ENCODE peak calls at places on chromosomes 11 and 22, in ten cellular contexts. One of them, this sample, is unnamed.

GRCh38 chr11:124865902-124866851 is 945 bp downstream of the ROBO3 start:
- DNase-seq in ovary: peak
- DNase-seq in epithelial cell of esophagus: peak
- DNase-seq in AG10803: peak
- DNase-seq in MCF 10A: peak
- DNase-seq in Peyer's patch: peak
- DNase-seq in HL-60: peak
- DNase-seq in GM23338: peak
- DNase-seq in A549: no peak
- DNase-seq in RWPE2: no peak
- DNase-seq in this sample: peak

GRCh38 chr22:34567367-34567766 is 498.6 kb upstream of the ISX start:
- DNase-seq in ovary: no peak
- DNase-seq in epithelial cell of esophagus: no peak
- DNase-seq in AG10803: no peak
- DNase-seq in MCF 10A: no peak
- DNase-seq in Peyer's patch: no peak
- DNase-seq in HL-60: no peak
- DNase-seq in GM23338: no peak
- DNase-seq in A549: no peak
- DNase-seq in RWPE2: no peak
- DNase-seq in this sample: no peak

GRCh38 chr22:47190276-47190956 is 428.0 kb downstream of the TBC1D22A start:
- DNase-seq in ovary: peak
- DNase-seq in epithelial cell of esophagus: no peak
- DNase-seq in AG10803: no peak
- DNase-seq in MCF 10A: no peak
- DNase-seq in Peyer's patch: peak
- DNase-seq in HL-60: no peak
- DNase-seq in GM23338: no peak
- DNase-seq in A549: no peak
- DNase-seq in RWPE2: no peak
- DNase-seq in this sample: no peak

GRCh38 chr11:2951235-2952110 is 22.3 kb upstream of the PHLDA2 start:
- DNase-seq in ovary: no peak
- DNase-seq in epithelial cell of esophagus: peak
- DNase-seq in AG10803: peak
- DNase-seq in MCF 10A: peak
- DNase-seq in Peyer's patch: no peak
- DNase-seq in HL-60: no peak
- DNase-seq in GM23338: no peak
- DNase-seq in A549: no peak
- DNase-seq in RWPE2: no peak
- DNase-seq in this sample: no peak

GRCh38 chr22:23896166-23896522 is 2.0 kb downstream of the MIF start:
- DNase-seq in ovary: no peak
- DNase-seq in epithelial cell of esophagus: no peak
- DNase-seq in AG10803: no peak
- DNase-seq in MCF 10A: no peak
- DNase-seq in Peyer's patch: no peak
- DNase-seq in HL-60: no peak
- DNase-seq in GM23338: no peak
- DNase-seq in A549: no peak
- DNase-seq in RWPE2: no peak
- DNase-seq in this sample: no peak

GRCh38 chr11:72493426-72494108 is 59.2 kb upstream of the CLPB start:
- DNase-seq in ovary: no peak
- DNase-seq in epithelial cell of esophagus: no peak
- DNase-seq in AG10803: no peak
- DNase-seq in MCF 10A: no peak
- DNase-seq in Peyer's patch: no peak
- DNase-seq in HL-60: no peak
- DNase-seq in GM23338: peak
- DNase-seq in A549: no peak
- DNase-seq in RWPE2: no peak
- DNase-seq in this sample: no peak

GRCh38 chr22:43158778-43159483 is 7.6 kb downstream of the TSPO start:
- DNase-seq in ovary: no peak
- DNase-seq in epithelial cell of esophagus: no peak
- DNase-seq in AG10803: no peak
- DNase-seq in MCF 10A: no peak
- DNase-seq in Peyer's patch: no peak
- DNase-seq in HL-60: no peak
- DNase-seq in GM23338: no peak
- DNase-seq in A549: no peak
- DNase-seq in RWPE2: no peak
- DNase-seq in this sample: no peak

GRCh38 chr22:40498454-40499186 is 128.2 kb downstream of the SGSM3 start:
- DNase-seq in ovary: no peak
- DNase-seq in epithelial cell of esophagus: peak
- DNase-seq in AG10803: peak
- DNase-seq in MCF 10A: peak
- DNase-seq in Peyer's patch: no peak
- DNase-seq in HL-60: no peak
- DNase-seq in GM23338: peak
- DNase-seq in A549: peak
- DNase-seq in RWPE2: peak
- DNase-seq in this sample: no peak

GRCh38 chr11:128757886-128758612 is 64.2 kb downstream of the FLI1 start:
- DNase-seq in ovary: no peak
- DNase-seq in epithelial cell of esophagus: peak
- DNase-seq in AG10803: no peak
- DNase-seq in MCF 10A: no peak
- DNase-seq in Peyer's patch: peak
- DNase-seq in HL-60: no peak
- DNase-seq in GM23338: no peak
- DNase-seq in A549: no peak
- DNase-seq in RWPE2: no peak
- DNase-seq in this sample: no peak

GRCh38 chr22:48673806-48674500 is 1153.7 kb downstream of the BRD1 start:
- DNase-seq in ovary: no peak
- DNase-seq in epithelial cell of esophagus: no peak
- DNase-seq in AG10803: no peak
- DNase-seq in MCF 10A: no peak
- DNase-seq in Peyer's patch: no peak
- DNase-seq in HL-60: no peak
- DNase-seq in GM23338: no peak
- DNase-seq in A549: no peak
- DNase-seq in RWPE2: no peak
- DNase-seq in this sample: no peak

GRCh38 chr11:18714443-18714780 is 11.6 kb downstream of the IGSF22 start:
- DNase-seq in ovary: peak
- DNase-seq in epithelial cell of esophagus: no peak
- DNase-seq in AG10803: no peak
- DNase-seq in MCF 10A: no peak
- DNase-seq in Peyer's patch: no peak
- DNase-seq in HL-60: no peak
- DNase-seq in GM23338: no peak
- DNase-seq in A549: no peak
- DNase-seq in RWPE2: no peak
- DNase-seq in this sample: no peak

GRCh38 chr11:115623021-115623451 is 118.8 kb upstream of the CADM1 start:
- DNase-seq in ovary: peak
- DNase-seq in epithelial cell of esophagus: peak
- DNase-seq in AG10803: peak
- DNase-seq in MCF 10A: peak
- DNase-seq in Peyer's patch: peak
- DNase-seq in HL-60: no peak
- DNase-seq in GM23338: no peak
- DNase-seq in A549: peak
- DNase-seq in RWPE2: peak
- DNase-seq in this sample: no peak

GRCh38 chr11:1869427-1870325 is 16.8 kb downstream of the LSP1 start:
- DNase-seq in ovary: no peak
- DNase-seq in epithelial cell of esophagus: no peak
- DNase-seq in AG10803: no peak
- DNase-seq in MCF 10A: no peak
- DNase-seq in Peyer's patch: no peak
- DNase-seq in HL-60: no peak
- DNase-seq in GM23338: peak
- DNase-seq in A549: peak
- DNase-seq in RWPE2: no peak
- DNase-seq in this sample: no peak
- TF ChIP-seq CTCF in ovary: no peak
- TF ChIP-seq CTCF in epithelial cell of esophagus: no peak
- TF ChIP-seq CTCF in AG10803: peak
- TF ChIP-seq CTCF in MCF 10A: no peak
- TF ChIP-seq CTCF in Peyer's patch: no peak
- TF ChIP-seq CTCF in HL-60: peak
- TF ChIP-seq CTCF in GM23338: peak
- TF ChIP-seq CTCF in A549: peak
- TF ChIP-seq CTCF in RWPE2: no peak
- TF ChIP-seq CTCF in this sample: no peak

GRCh38 chr11:86355256-86355655 is 19.4 kb upstream of the CCDC81 start:
- DNase-seq in ovary: no peak
- DNase-seq in epithelial cell of esophagus: no peak
- DNase-seq in AG10803: no peak
- DNase-seq in MCF 10A: no peak
- DNase-seq in Peyer's patch: no peak
- DNase-seq in HL-60: no peak
- DNase-seq in GM23338: no peak
- DNase-seq in A549: no peak
- DNase-seq in RWPE2: no peak
- DNase-seq in this sample: peak

GRCh38 chr11:86358720-86359119 is 16.0 kb upstream of the CCDC81 start:
- DNase-seq in ovary: no peak
- DNase-seq in epithelial cell of esophagus: no peak
- DNase-seq in AG10803: no peak
- DNase-seq in MCF 10A: no peak
- DNase-seq in Peyer's patch: no peak
- DNase-seq in HL-60: no peak
- DNase-seq in GM23338: no peak
- DNase-seq in A549: no peak
- DNase-seq in RWPE2: no peak
- DNase-seq in this sample: no peak

GRCh38 chr11:86365566-86365965 is 9.1 kb upstream of the CCDC81 start:
- DNase-seq in ovary: no peak
- DNase-seq in epithelial cell of esophagus: no peak
- DNase-seq in AG10803: peak
- DNase-seq in MCF 10A: no peak
- DNase-seq in Peyer's patch: no peak
- DNase-seq in HL-60: no peak
- DNase-seq in GM23338: no peak
- DNase-seq in A549: no peak
- DNase-seq in RWPE2: no peak
- DNase-seq in this sample: no peak

GRCh38 chr11:86363424-86363823 is 11.3 kb upstream of the CCDC81 start:
- DNase-seq in ovary: no peak
- DNase-seq in epithelial cell of esophagus: no peak
- DNase-seq in AG10803: no peak
- DNase-seq in MCF 10A: no peak
- DNase-seq in Peyer's patch: no peak
- DNase-seq in HL-60: no peak
- DNase-seq in GM23338: no peak
- DNase-seq in A549: no peak
- DNase-seq in RWPE2: no peak
- DNase-seq in this sample: no peak

DNA sequence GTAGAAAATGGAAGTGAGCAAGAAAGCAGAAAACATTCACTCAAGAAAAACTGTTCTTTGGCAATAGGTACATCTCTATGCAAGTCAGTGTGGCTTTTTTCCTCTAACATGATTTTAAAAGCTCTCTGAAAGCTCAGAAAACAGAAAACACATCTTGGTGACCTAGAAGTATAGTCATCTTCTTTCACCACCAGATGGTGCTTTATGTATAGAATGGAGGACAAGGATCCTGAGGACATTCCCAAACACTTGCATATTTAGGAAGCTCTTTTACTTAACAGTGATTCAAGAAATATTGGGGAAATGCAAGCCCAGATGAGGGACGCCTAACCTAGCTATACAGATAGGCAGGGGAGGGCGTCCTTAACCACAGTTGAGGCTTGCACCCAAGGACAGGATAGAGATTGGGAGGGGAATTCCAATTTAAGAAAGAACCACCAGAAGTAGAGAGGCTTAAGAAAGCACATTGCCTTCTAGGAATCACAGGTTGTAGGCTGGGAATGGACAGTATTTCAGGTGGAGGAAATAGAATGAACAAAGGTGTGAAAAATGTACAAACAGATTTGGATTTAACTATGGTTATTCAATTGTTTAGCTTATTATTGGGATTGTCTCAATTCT is 13.8 kb upstream of the CCDC81 start:
- DNase-seq in ovary: no peak
- DNase-seq in epithelial cell of esophagus: peak
- DNase-seq in AG10803: peak
- DNase-seq in MCF 10A: peak
- DNase-seq in Peyer's patch: no peak
- DNase-seq in HL-60: no peak
- DNase-seq in GM23338: peak
- DNase-seq in A549: peak
- DNase-seq in RWPE2: no peak
- DNase-seq in this sample: no peak
- TF ChIP-seq CTCF in ovary: no peak
- TF ChIP-seq CTCF in epithelial cell of esophagus: peak
- TF ChIP-seq CTCF in AG10803: peak
- TF ChIP-seq CTCF in MCF 10A: peak
- TF ChIP-seq CTCF in Peyer's patch: no peak
- TF ChIP-seq CTCF in HL-60: no peak
- TF ChIP-seq CTCF in GM23338: peak
- TF ChIP-seq CTCF in A549: peak
- TF ChIP-seq CTCF in RWPE2: peak
- TF ChIP-seq CTCF in this sample: no peak

DNA sequence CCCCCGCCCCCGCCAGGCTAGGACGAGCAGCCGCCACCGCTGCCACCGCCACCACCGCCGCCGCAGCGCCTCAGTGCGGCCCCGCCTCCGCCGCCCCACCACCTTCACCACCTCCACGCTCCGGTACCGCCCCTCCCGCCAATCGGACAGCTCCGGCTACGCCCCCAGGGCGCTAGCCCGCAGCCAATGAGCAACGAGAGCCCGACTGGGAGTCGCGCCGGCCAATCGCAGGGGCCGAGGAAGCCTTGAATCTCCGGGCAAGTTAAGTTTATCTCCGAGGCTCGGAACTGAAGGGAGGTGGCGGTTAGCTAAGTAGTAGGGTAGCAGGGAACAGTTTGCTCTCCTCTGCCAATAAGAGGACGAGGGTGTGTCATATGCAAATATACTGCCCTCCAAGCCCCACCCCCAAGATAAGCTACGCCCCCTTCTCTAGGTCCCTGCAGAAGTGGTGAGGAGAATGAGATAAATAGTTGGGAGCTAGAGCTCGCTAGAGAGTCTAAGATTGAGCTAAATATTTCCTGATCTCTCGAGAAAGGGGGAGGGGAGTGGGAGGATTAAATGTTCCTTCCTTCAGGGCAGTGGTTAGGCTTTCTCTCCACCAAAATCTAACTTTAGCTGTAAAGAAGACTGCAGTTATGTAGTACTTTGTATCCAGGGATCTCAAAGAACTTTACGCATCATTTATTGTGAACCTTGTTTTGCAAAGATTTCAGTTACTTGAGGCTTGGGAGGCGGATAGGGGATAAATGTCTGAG is at the start of gene SESN3:
- DNase-seq in ovary: peak
- DNase-seq in epithelial cell of esophagus: peak
- DNase-seq in AG10803: peak
- DNase-seq in MCF 10A: peak
- DNase-seq in Peyer's patch: peak
- DNase-seq in HL-60: peak
- DNase-seq in GM23338: peak
- DNase-seq in A549: peak
- DNase-seq in RWPE2: peak
- DNase-seq in this sample: peak
- TF ChIP-seq CTCF in ovary: peak
- TF ChIP-seq CTCF in epithelial cell of esophagus: peak
- TF ChIP-seq CTCF in AG10803: peak
- TF ChIP-seq CTCF in MCF 10A: no peak
- TF ChIP-seq CTCF in Peyer's patch: peak
- TF ChIP-seq CTCF in HL-60: no peak
- TF ChIP-seq CTCF in GM23338: peak
- TF ChIP-seq CTCF in A549: no peak
- TF ChIP-seq CTCF in RWPE2: peak
- TF ChIP-seq CTCF in this sample: no peak

GRCh38 chr11:133925756-133926155 is 31.0 kb downstream of the IGSF9B start:
- DNase-seq in ovary: no peak
- DNase-seq in epithelial cell of esophagus: no peak
- DNase-seq in AG10803: no peak
- DNase-seq in MCF 10A: no peak
- DNase-seq in Peyer's patch: no peak
- DNase-seq in HL-60: no peak
- DNase-seq in GM23338: no peak
- DNase-seq in A549: no peak
- DNase-seq in RWPE2: no peak
- DNase-seq in this sample: no peak
- TF ChIP-seq CTCF in ovary: no peak
- TF ChIP-seq CTCF in epithelial cell of esophagus: no peak
- TF ChIP-seq CTCF in AG10803: no peak
- TF ChIP-seq CTCF in MCF 10A: no peak
- TF ChIP-seq CTCF in Peyer's patch: no peak
- TF ChIP-seq CTCF in HL-60: no peak
- TF ChIP-seq CTCF in GM23338: no peak
- TF ChIP-seq CTCF in A549: no peak
- TF ChIP-seq CTCF in RWPE2: no peak
- TF ChIP-seq CTCF in this sample: no peak